ENCODE peak calls at places on chromosomes 1 and 21, in four cellular contexts. F, X, K and D are unnamed samples.

GRCh38 chr1:245067257-245067656 is 87.5 kb upstream of the KIF26B start:
- DNase-seq in K (no peak), X (peak), F (peak), D (no peak)

GRCh38 chr1:165543651-165544452 is at the start of gene LRRC52:
- DNase-seq in F (no peak), K (peak), X (no peak), D (peak)

GRCh38 chr1:100353073-100353801 is 931 bp downstream of the CDC14A start:
- DNase-seq in F (peak), K (no peak), X (no peak), D (peak)

GRCh38 chr1:24216730-24217129 is 29.6 kb upstream of the IFNLR1 start:
- DNase-seq in X (no peak), K (no peak), F (no peak), D (no peak)

GRCh38 chr1:4801192-4801924 is 146.9 kb downstream of the AJAP1 start:
- DNase-seq in K (no peak), F (no peak), X (no peak), D (no peak)

GRCh38 chr1:183030053-183030452 is 6.8 kb downstream of the LAMC1 start:
- DNase-seq in F (peak), K (no peak), X (no peak), D (no peak)

GRCh38 chr1:6235302-6235680 is 473 bp downstream of the ICMT start:
- DNase-seq in F (no peak), X (no peak), K (no peak), D (no peak)

GRCh38 chr21:45406801-45407628 is 2.0 kb downstream of the COL18A1 start:
- DNase-seq in K (no peak), X (no peak), F (no peak), D (no peak)

GRCh38 chr1:31467005-31467674 is 54.1 kb downstream of the SERINC2 start:
- DNase-seq in F (peak), K (no peak), X (no peak), D (no peak)